ENCODE peak calls at places on chromosomes 1 and 21, in seven cellular contexts. L, A, R, C, M, V and E are unnamed samples.

GRCh38 chr21:14057313-14057712 is 153.4 kb downstream of the LIPI start:
- DNase-seq in M (no peak), R (no peak), C (no peak), V (no peak), L (no peak), A (no peak), E (no peak)

GRCh38 chr1:6962956-6963915 is 178.0 kb downstream of the CAMTA1 start:
- DNase-seq in A (no peak), M (peak; percentile 31), L (no peak), R (peak; percentile 54), V (no peak), C (no peak), E (no peak)

GRCh38 chr1:74767490-74767889 is 34.5 kb downstream of the TYW3 start:
- DNase-seq in R (no peak), L (no peak), C (peak; percentile 54), V (no peak), M (peak; percentile 30), A (no peak), E (no peak)

GRCh38 chr21:46119565-46120271 is 21.8 kb downstream of the COL6A2 start:
- DNase-seq in R (no peak), A (no peak), C (no peak), V (no peak), M (no peak), L (peak; percentile 17), E (no peak)

GRCh38 chr21:16323586-16323985 is 593.8 kb downstream of the USP25 start:
- DNase-seq in L (no peak), M (no peak), C (no peak), R (no peak), A (no peak), V (no peak), E (no peak)

GRCh38 chr1:222654849-222655248 is 37.0 kb downstream of the MIA3 start:
- DNase-seq in V (no peak), A (no peak), R (no peak), M (peak; percentile 17), C (no peak), L (no peak), E (no peak)

GRCh38 chr1:201633297-201633696 is 94.4 kb downstream of the NAV1 start:
- DNase-seq in C (no peak), M (peak; percentile 28), L (no peak), R (no peak), V (no peak), A (no peak), E (no peak)

GRCh38 chr1:225654277-225654597 is 1.3 kb upstream of the ENAH start:
- DNase-seq in M (no peak), A (no peak), V (no peak), C (peak; percentile 27), R (no peak), L (no peak), E (no peak)

GRCh38 chr1:9653783-9654517 is 2.4 kb downstream of the PIK3CD start:
- DNase-seq in L (no peak), A (no peak), R (no peak), M (no peak), V (no peak), C (no peak), E (no peak)

GRCh38 chr1:116365857-116366256 is 7.2 kb upstream of the ATP1A1 start:
- DNase-seq in A (no peak), R (no peak), V (no peak), M (no peak), C (no peak), L (no peak), E (no peak)

GRCh38 chr1:203178083-203178482 is 2.5 kb upstream of the MYBPH start:
- DNase-seq in L (no peak), M (no peak), C (peak; percentile 42), V (no peak), R (no peak), A (no peak), E (no peak)

GRCh38 chr1:193649587-193649986 is 463.2 kb upstream of the B3GALT2 start:
- DNase-seq in C (no peak), L (no peak), M (no peak), R (no peak), V (no peak), A (no peak), E (no peak)

GRCh38 chr1:226675720-226676357 is 63.2 kb downstream of the ITPKB start:
- DNase-seq in L (no peak), A (no peak), C (no peak), R (no peak), M (no peak), V (no peak), E (no peak)

GRCh38 chr1:63774617-63775417 is 1.0 kb downstream of the ROR1 start:
- DNase-seq in A (no peak), R (no peak), M (peak; percentile 56), V (no peak), C (peak; percentile 39), L (peak; percentile 26), E (no peak)

GRCh38 chr1:39679821-39680220 is 7.9 kb upstream of the NT5C1A start:
- DNase-seq in R (no peak), V (no peak), C (no peak), A (no peak), M (no peak), L (no peak), E (no peak)

GRCh38 chr1:111948209-111949131 is 41.0 kb downstream of the KCND3 start:
- DNase-seq in R (no peak), C (no peak), M (no peak), V (no peak), A (peak; percentile 72), L (no peak), E (no peak)

GRCh38 chr1:234823191-234824176 is 213.5 kb upstream of the IRF2BP2 start:
- DNase-seq in M (no peak), R (peak; percentile 45), A (no peak), V (no peak), L (no peak), C (no peak), E (no peak)

GRCh38 chr21:30620522-30620921 is at the start of gene KRTAP20-4:
- DNase-seq in M (no peak), L (no peak), R (no peak), C (no peak), A (no peak), V (no peak), E (no peak)

GRCh38 chr1:224539971-224540370 is 76.1 kb upstream of the CNIH3 start:
- DNase-seq in C (no peak), V (no peak), R (no peak), L (no peak), M (peak; percentile 20), A (no peak), E (no peak)

GRCh38 chr1:86708923-86709322 is 4.5 kb downstream of the SH3GLB1 start:
- DNase-seq in C (no peak), A (no peak), R (no peak), V (no peak), L (no peak), M (no peak), E (no peak)